ENCODE peak calls at places on chromosomes 7 and 10, in four cellular contexts. L, Q, H and F are unnamed samples.

GRCh38 chr7:35004531-35005096 is 32.7 kb downstream of the DPY19L1 start:
- DNase-seq in L (no peak), Q (no peak), H (no peak), F (no peak)

GRCh38 chr7:131111081-131111576 is 216.5 kb upstream of the MKLN1 start:
- DNase-seq in L (peak), Q (no peak), H (no peak), F (no peak)

GRCh38 chr10:123143162-123143824 is 4.6 kb upstream of the HMX2 start:
- DNase-seq in L (no peak), Q (no peak), H (no peak), F (no peak)

GRCh38 chr7:81260152-81260551 is 341.3 kb upstream of the SEMA3C start:
- DNase-seq in L (no peak), Q (no peak), H (no peak), F (no peak)

GRCh38 chr7:112701456-112701855 is 88.7 kb downstream of the TMEM168 start:
- DNase-seq in L (peak), Q (no peak), H (no peak), F (no peak)

GRCh38 chr10:73042130-73042529 is 54.5 kb downstream of the P4HA1 start:
- DNase-seq in L (no peak), Q (no peak), H (no peak), F (no peak)

GRCh38 chr7:151717918-151718317 is 159.0 kb downstream of the PRKAG2 start:
- DNase-seq in L (no peak), Q (no peak), H (no peak), F (no peak)

GRCh38 chr10:30387646-30388243 is 38.7 kb upstream of the MTPAP start:
- DNase-seq in L (no peak), Q (peak), H (no peak), F (no peak)

GRCh38 chr7:108055541-108056135 is 52.7 kb upstream of the LAMB1 start:
- DNase-seq in L (no peak), Q (no peak), H (no peak), F (no peak)

DNA sequence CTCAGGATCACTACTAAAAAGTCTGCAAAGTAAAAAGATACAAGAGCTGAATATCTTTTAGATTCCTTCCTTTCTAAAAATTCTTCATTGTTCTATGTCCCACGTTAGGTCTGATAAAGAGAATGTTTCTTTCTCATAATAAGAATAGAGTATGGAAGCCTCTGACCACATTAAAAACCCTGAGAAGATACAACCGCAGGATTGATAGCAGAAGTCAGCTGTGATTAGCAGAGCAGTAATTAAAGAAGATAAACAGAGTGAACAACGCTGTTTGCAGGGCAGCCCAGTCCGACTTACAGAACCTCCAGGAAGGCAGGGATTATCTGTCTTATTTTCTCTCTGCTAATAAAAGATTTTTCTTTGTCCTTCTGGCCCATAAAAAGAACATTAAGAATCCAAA is 31.4 kb upstream of the PITRM1 start:
- DNase-seq in L (no peak), Q (no peak), H (no peak), F (no peak)
- H3K4me3 ChIP-seq in L (no peak), Q (no peak), H (no peak), F (no peak)

DNA sequence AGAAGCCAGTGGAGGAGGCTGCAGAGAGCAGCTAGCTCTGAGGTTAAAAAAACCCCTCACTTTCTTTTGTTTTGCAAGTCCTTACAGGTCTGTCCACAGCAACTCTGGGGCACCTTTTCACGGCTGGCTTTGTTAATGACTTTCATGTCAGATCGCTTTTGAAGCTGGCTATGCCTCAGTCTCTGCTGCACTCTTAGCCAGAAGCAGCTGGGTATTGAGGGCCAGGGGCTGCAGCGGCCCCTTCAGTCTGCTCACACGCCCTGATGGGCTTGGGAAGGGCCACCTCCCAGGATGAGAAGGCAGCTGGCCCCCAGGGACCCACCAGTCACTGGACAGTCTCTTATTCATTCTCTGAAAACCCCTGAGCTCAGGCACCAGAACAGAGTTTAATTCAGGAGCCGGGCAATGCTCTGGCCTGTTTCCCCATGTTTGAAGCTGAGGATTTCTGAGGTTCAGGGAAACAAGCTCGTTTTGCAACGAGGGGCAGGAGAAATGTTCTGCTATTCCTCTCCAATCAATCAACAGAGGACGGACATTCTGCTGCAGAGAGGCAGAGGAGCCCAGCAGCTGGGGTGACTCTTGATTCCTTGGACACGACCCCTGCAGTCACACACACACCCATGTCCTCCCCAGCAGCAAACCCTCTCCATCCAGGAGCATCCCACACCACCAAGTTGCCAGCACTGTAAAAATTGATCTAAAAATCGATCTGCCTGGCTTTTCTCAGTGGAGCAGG is 31.0 kb downstream of the TRIM8 start:
- DNase-seq in L (no peak), Q (no peak), H (no peak), F (no peak)
- H3K4me3 ChIP-seq in L (no peak), Q (no peak), H (no peak), F (peak)

GRCh38 chr10:85012305-85012704 is 683.9 kb downstream of the CCSER2 start:
- DNase-seq in L (no peak), Q (no peak), H (no peak), F (no peak)
- H3K4me3 ChIP-seq in L (no peak), Q (no peak), H (no peak), F (no peak)

DNA sequence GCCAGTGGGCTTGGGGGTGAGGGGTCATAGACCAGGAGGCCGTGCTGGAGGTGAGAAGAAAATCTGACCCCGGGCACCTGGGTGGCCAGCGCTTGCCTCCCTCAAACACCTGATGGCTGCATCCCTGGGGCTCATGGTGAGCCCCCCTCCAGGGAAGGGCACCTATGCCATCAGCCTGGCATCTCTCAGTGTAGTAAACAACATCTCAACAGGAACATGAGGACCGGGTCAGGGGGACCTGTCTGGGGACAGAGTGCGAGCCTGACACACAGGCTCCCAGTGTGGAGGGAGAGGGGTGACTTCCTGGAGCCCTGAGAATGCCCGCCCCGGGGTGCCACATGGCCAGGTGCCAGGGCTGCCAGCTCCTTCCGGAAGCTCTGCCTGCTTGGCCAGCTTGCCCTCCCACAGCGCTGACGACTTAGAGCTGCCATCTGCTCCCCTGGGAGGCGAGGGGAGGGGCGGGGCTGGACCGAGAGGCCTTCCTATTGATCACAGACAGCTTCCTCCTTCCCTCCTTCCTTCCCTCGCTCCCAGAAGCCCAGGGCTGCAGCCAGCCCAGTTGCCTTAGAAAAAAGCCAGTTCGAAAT is 12.3 kb downstream of the STX1A start:
- DNase-seq in L (peak), Q (no peak), H (peak), F (no peak)
- H3K4me3 ChIP-seq in L (no peak), Q (no peak), H (no peak), F (no peak)

GRCh38 chr7:90599038-90599437 is 2.9 kb downstream of the CDK14 start:
- DNase-seq in L (no peak), Q (no peak), H (no peak), F (no peak)
- H3K4me3 ChIP-seq in L (no peak), Q (no peak), H (no peak), F (no peak)

DNA sequence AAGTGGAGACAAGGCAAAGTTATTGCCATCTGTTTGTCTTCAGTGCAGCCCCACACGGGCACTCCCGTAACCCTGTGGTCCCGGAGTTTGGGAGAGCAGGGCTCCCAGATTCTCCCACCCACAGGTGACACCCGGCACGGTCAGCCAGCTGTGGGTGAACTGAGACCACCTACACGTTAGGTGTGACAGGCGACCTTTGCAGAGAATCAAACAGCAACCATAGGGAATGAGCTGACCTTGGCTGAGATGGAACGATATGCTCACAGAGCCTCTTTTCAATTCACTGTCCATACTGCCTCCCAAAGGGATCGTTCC is 90.8 kb downstream of the KIAA1549 start:
- DNase-seq in L (no peak), Q (no peak), H (no peak), F (no peak)
- H3K4me3 ChIP-seq in L (no peak), Q (no peak), H (no peak), F (no peak)